ENCODE peak calls at places on chromosome 3, in nine cellular contexts. Q, V, U, N, L, I, Y, F and A are unnamed samples. For H3K4me1, the result is how much of the 10 kb centered on the place peaks cover.

GRCh38 chr3:114319453-114319852 is 25.6 kb downstream of the TIGIT start:
- DNase-seq in Q (no peak), I (peak), N (no peak), Y (no peak), L (no peak), F (no peak), U (no peak), V (no peak), A (peak)

GRCh38 chr3:3087279-3087678 is 22.9 kb downstream of the IL5RA start:
- DNase-seq in V (peak), I (no peak), Y (no peak), Q (no peak), U (no peak), F (no peak), L (no peak), N (no peak), A (no peak)

GRCh38 chr3:170941551-170941950 is 33.1 kb upstream of the EIF5A2 start:
- DNase-seq in Y (no peak), U (no peak), F (no peak), Q (no peak), N (no peak), L (no peak), I (peak), V (no peak), A (no peak)

GRCh38 chr3:28667646-28668376 is 319.2 kb upstream of the AZI2 start:
- DNase-seq in U (peak), F (peak), V (peak), Y (peak), I (peak), N (peak), Q (no peak), L (peak), A (peak)

GRCh38 chr3:197249542-197249941 is 48.9 kb downstream of the DLG1 start:
- DNase-seq in Q (no peak), N (no peak), I (no peak), F (no peak), L (no peak), Y (no peak), V (no peak), U (no peak), A (no peak)

GRCh38 chr3:128149632-128150031 is 3.6 kb upstream of the EEFSEC start:
- DNase-seq in U (no peak), N (peak), F (no peak), I (no peak), Q (no peak), L (no peak), Y (no peak), V (no peak), A (no peak)

GRCh38 chr3:48402281-48402732 is 27.6 kb downstream of the PLXNB1 start:
- DNase-seq in Q (no peak), V (peak), L (peak), F (peak), N (peak), I (peak), U (peak), Y (peak), A (no peak)

GRCh38 chr3:131216801-131217200 is 164.8 kb upstream of the NUDT16 start:
- DNase-seq in U (no peak), Q (no peak), N (peak), Y (no peak), V (no peak), F (no peak), I (peak), L (no peak), A (peak)

GRCh38 chr3:125990253-125990970 is 21.4 kb downstream of the ROPN1B start:
- DNase-seq in L (peak), F (peak), I (peak), V (peak), Q (peak), N (peak), Y (peak), U (peak), A (peak)
- H3K4me3 ChIP-seq in L (no peak), F (peak), I (peak), V (peak), Q (peak), N (peak), Y (peak), U (peak), A (peak)

GRCh38 chr3:27607370-27607769 is 114.8 kb downstream of the EOMES start:
- DNase-seq in F (no peak), L (no peak), N (no peak), V (no peak), I (peak), Q (no peak), U (no peak), Y (no peak), A (no peak)
- H3K4me1 ChIP-seq in F (under half), L (under half), N (under half), V (under half), I (under half), Q (under half), U (under half), Y (under half), A (under half)

DNA sequence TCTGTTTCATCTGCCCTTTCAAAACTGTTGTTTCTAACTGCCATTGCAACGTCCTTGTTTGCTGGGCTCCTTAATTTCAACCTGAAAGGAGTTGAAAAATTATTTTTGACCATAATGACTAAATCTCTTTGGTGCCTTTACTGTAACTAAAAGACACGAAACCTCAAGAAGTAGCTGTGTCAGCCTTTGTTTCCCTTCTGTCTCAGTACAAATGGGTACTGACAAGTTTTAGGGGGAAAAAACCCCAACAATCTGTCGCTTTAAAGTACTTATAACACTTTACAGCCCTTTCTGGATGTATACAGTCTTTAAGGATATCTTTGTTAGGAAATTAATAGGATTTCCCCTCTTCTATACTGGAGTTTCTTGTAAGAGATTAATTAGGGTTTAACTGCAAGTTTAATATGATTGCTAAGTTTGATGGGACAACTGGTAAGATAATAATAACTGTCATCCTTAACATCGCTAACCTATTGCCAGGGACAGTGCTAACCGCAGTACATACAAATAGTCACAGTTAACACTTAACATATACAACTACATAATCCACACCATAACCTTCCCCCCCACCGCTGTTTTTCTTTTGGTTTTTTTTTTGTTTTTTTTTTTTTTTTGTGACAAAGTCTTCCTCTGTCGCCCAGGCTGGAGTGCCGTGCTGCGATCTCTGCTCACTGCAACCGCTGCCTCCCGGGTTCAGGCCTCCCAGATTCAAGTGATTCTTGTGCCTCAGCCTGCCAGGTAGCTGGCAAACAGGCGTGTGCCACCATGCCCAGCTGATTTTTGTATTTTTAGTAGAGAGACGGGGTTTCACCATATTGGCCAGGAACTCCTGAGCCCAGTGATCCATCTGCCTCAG is 1.7 kb downstream of the GXYLT2 start:
- DNase-seq in Q (no peak), V (no peak), Y (no peak), F (no peak), N (no peak), I (no peak), L (no peak), U (no peak), A (no peak)
- H3K4me3 ChIP-seq in Q (no peak), V (peak), Y (peak), F (no peak), N (peak), I (peak), L (no peak), U (peak), A (no peak)

GRCh38 chr3:182716114-182716688 is 77.1 kb upstream of the ATP11B start:
- DNase-seq in Y (no peak), F (no peak), U (no peak), V (no peak), I (no peak), N (no peak), Q (no peak), L (no peak), A (peak)

GRCh38 chr3:182711853-182712252 is 81.5 kb upstream of the ATP11B start:
- DNase-seq in L (no peak), Y (no peak), V (no peak), Q (no peak), F (no peak), N (no peak), I (no peak), U (no peak), A (no peak)

GRCh38 chr3:182713743-182714517 is 79.4 kb upstream of the ATP11B start:
- DNase-seq in N (no peak), F (no peak), V (peak), I (peak), Q (no peak), L (no peak), Y (no peak), U (no peak), A (no peak)

GRCh38 chr3:182715006-182715405 is 78.3 kb upstream of the ATP11B start:
- DNase-seq in V (no peak), I (no peak), N (no peak), Q (no peak), F (no peak), L (no peak), U (no peak), Y (no peak), A (no peak)

GRCh38 chr3:182717216-182717615 is 76.1 kb upstream of the ATP11B start:
- DNase-seq in N (no peak), Y (no peak), U (no peak), Q (no peak), L (no peak), I (peak), V (no peak), F (no peak), A (no peak)
- H3K4me1 ChIP-seq in N (under half), Y (under half), U (under half), Q (under half), L (under half), I (under half), V (under half), F (under half), A (under half)

GRCh38 chr3:16370872-16371740 is 106.1 kb downstream of the OXNAD1 start:
- DNase-seq in Q (no peak), N (no peak), U (peak), F (peak), Y (no peak), V (no peak), L (no peak), I (no peak), A (peak)

GRCh38 chr3:16375891-16376290 is 110.9 kb downstream of the OXNAD1 start:
- DNase-seq in I (no peak), U (no peak), Y (no peak), N (no peak), V (no peak), Q (no peak), F (no peak), L (no peak), A (no peak)

GRCh38 chr3:16372362-16373269 is 107.6 kb downstream of the OXNAD1 start:
- DNase-seq in Y (no peak), V (no peak), Q (no peak), F (peak), I (no peak), N (no peak), L (no peak), U (no peak), A (no peak)

GRCh38 chr3:16374047-16375019 is 109.3 kb downstream of the OXNAD1 start:
- DNase-seq in I (no peak), Y (no peak), V (no peak), Q (no peak), L (peak), F (no peak), N (no peak), U (no peak), A (no peak)

GRCh38 chr3:16373270-16373785 is 108.3 kb downstream of the OXNAD1 start:
- DNase-seq in Q (no peak), I (no peak), N (no peak), F (no peak), Y (no peak), L (no peak), V (no peak), U (no peak), A (no peak)
- H3K4me3 ChIP-seq in Q (no peak), I (no peak), N (no peak), F (no peak), Y (no peak), L (no peak), V (no peak), U (no peak), A (no peak)

DNA sequence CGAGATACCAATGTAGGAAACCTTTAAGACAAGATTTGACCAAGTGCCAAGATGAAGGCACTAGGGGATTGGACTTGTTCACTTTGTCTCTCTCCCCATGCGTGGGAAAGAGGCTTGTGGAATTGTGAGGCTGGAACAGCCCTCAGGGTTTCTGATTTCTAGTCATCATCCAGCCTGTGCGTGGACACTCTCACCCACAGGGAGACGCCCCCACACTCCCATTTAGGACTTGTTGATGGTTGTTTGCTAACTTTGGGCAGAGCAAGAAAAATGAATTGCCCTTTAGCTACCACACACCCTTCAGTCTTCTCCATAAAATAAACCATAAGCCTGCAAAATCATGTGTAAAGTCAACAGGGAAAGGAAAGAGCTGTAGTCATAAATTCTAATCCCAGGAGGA is 18.4 kb downstream of the ACKR2 start:
- DNase-seq in V (no peak), I (peak), F (no peak), U (no peak), L (no peak), Q (no peak), Y (no peak), N (no peak), A (no peak)
- H3K4me1 ChIP-seq in V (under half), I (half or more), F (under half), U (under half), L (under half), Q (under half), Y (under half), N (under half), A (under half)

DNA sequence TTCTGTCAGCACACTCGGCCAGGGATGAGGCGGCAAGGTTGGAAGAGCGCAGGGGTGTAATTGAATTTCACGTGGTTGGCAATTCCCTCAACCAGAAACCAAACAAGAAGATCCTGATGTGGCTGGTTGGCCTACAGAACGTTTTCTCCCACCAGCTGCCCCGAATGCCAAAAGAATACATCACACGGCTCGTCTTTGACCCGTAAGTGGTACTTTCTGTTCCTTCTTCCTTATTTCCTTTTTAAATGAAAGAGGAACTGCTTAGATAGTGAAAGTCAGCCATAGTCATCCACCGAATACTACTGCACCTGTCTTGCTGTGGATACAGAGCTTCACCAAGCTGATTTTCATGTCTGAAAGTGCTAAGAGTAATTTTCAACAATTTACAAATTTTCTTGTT is 60.1 kb downstream of the SGO1 start:
- DNase-seq in Q (no peak), V (no peak), L (no peak), Y (no peak), N (no peak), F (no peak), U (no peak), I (no peak), A (no peak)
- H3K4me3 ChIP-seq in Q (no peak), V (no peak), L (no peak), Y (no peak), N (no peak), F (no peak), U (no peak), I (no peak), A (no peak)

GRCh38 chr3:16463914-16464313 is 49.6 kb downstream of the RFTN1 start:
- DNase-seq in V (no peak), I (no peak), U (no peak), L (no peak), N (no peak), Q (no peak), Y (no peak), F (no peak), A (no peak)
- H3K4me1 ChIP-seq in V (under half), I (under half), U (under half), L (under half), N (under half), Q (under half), Y (under half), F (under half), A (under half)

GRCh38 chr3:119418641-119419040 is 44.8 kb downstream of the TMEM39A start:
- DNase-seq in F (no peak), Y (no peak), I (no peak), N (no peak), L (no peak), U (no peak), Q (no peak), V (no peak), A (no peak)
- H3K4me3 ChIP-seq in F (no peak), Y (no peak), I (no peak), N (no peak), L (no peak), U (no peak), Q (no peak), V (no peak), A (no peak)